ENCODE peak calls at places on chromosomes 3 and 15, in four cellular contexts. C, K, E and P are unnamed samples.

GRCh38 chr3:28575100-28575747 is 226.6 kb upstream of the AZI2 start:
- DNase-seq in K (no peak), E (peak; percentile 37), C (no peak), P (peak; percentile 57)

GRCh38 chr3:13621381-13622221 is 72.7 kb downstream of the FBLN2 start:
- DNase-seq in E (no peak), K (no peak), C (peak; percentile 50), P (no peak)

GRCh38 chr3:32256206-32256605 is 17.7 kb downstream of the CMTM8 start:
- DNase-seq in K (no peak), E (no peak), C (no peak), P (no peak)

GRCh38 chr15:63930034-63930433 is 96.3 kb upstream of the HERC1 start:
- DNase-seq in E (no peak), C (no peak), K (no peak), P (no peak)

GRCh38 chr3:157477441-157477840 is 25.8 kb downstream of the VEPH1 start:
- DNase-seq in C (no peak), K (no peak), E (no peak), P (no peak)

GRCh38 chr3:176431986-176432385 is 765.3 kb downstream of the TBL1XR1 start:
- DNase-seq in C (no peak), K (no peak), E (no peak), P (no peak)

GRCh38 chr3:101632586-101632985 is 44.3 kb downstream of the ZBTB11 start:
- DNase-seq in C (no peak), E (no peak), K (no peak), P (no peak)

GRCh38 chr15:51783967-51784366 is 32.6 kb downstream of the TMOD2 start:
- DNase-seq in C (no peak), K (no peak), E (no peak), P (no peak)

GRCh38 chr3:53040361-53040820 is 5.5 kb downstream of the SFMBT1 start:
- DNase-seq in K (no peak), E (no peak), C (no peak), P (no peak)

GRCh38 chr3:114274929-114275328 is 18.9 kb upstream of the TIGIT start:
- DNase-seq in C (no peak), K (no peak), E (no peak), P (no peak)

GRCh38 chr3:33962383-33962782 is 164.0 kb downstream of the PDCD6IP start:
- DNase-seq in K (no peak), E (no peak), C (no peak), P (no peak)

GRCh38 chr3:47022540-47023161 is 43.2 kb downstream of the NBEAL2 start:
- DNase-seq in C (no peak), E (no peak), K (no peak), P (no peak)

GRCh38 chr3:123395235-123395634 is 53.7 kb downstream of the ADCY5 start:
- DNase-seq in C (no peak), K (no peak), E (no peak), P (no peak)

GRCh38 chr3:21902956-21903355 is 151.9 kb upstream of the ZNF385D start:
- DNase-seq in E (no peak), C (no peak), K (no peak), P (no peak)

GRCh38 chr3:197417451-197417850 is 119.0 kb upstream of the DLG1 start:
- DNase-seq in E (no peak), K (no peak), C (no peak), P (no peak)